ENCODE peak calls at places on chromosomes 16 and 17, in four cellular contexts. One of them, this sample, is unnamed.

GRCh38 chr17:7184091-7184488 is 4.9 kb upstream of the ASGR1 start:
- DNase-seq in NCI-H82: peak; percentile 61
- DNase-seq in T-cell: no peak
- DNase-seq in GM12891: no peak
- DNase-seq in this sample: peak; percentile 39

GRCh38 chr16:23323224-23324030 is 21.3 kb downstream of the SCNN1B start:
- DNase-seq in NCI-H82: no peak
- DNase-seq in T-cell: no peak
- DNase-seq in GM12891: no peak
- DNase-seq in this sample: no peak

GRCh38 chr16:7581175-7581574 is 248.5 kb downstream of the RBFOX1 start:
- DNase-seq in NCI-H82: no peak
- DNase-seq in T-cell: no peak
- DNase-seq in GM12891: no peak
- DNase-seq in this sample: no peak

GRCh38 chr16:28140788-28141618 is 70.8 kb downstream of the XPO6 start:
- DNase-seq in NCI-H82: no peak
- DNase-seq in T-cell: peak; percentile 78
- DNase-seq in GM12891: peak; percentile 22
- DNase-seq in this sample: no peak

GRCh38 chr16:21598676-21599157 is 660 bp upstream of the METTL9 start:
- DNase-seq in NCI-H82: no peak
- DNase-seq in T-cell: no peak
- DNase-seq in GM12891: no peak
- DNase-seq in this sample: no peak

GRCh38 chr16:11236441-11236840 is 19.6 kb downstream of the SOCS1 start:
- DNase-seq in NCI-H82: no peak
- DNase-seq in T-cell: no peak
- DNase-seq in GM12891: no peak
- DNase-seq in this sample: no peak

GRCh38 chr17:41967921-41968578 is 1.5 kb downstream of the CNP start:
- DNase-seq in NCI-H82: no peak
- DNase-seq in T-cell: no peak
- DNase-seq in GM12891: no peak
- DNase-seq in this sample: no peak

GRCh38 chr16:1169285-1170075 is 16.6 kb downstream of the CACNA1H start:
- DNase-seq in NCI-H82: no peak
- DNase-seq in T-cell: no peak
- DNase-seq in GM12891: no peak
- DNase-seq in this sample: no peak

GRCh38 chr17:80720624-80721577 is 176.3 kb downstream of the RPTOR start:
- DNase-seq in NCI-H82: no peak
- DNase-seq in T-cell: peak; percentile 34
- DNase-seq in GM12891: no peak
- DNase-seq in this sample: peak; percentile 57

GRCh38 chr16:54266363-54266955 is 20.1 kb downstream of the IRX3 start:
- DNase-seq in NCI-H82: no peak
- DNase-seq in T-cell: no peak
- DNase-seq in GM12891: no peak
- DNase-seq in this sample: no peak

GRCh38 chr17:41917957-41918391 is 777 bp downstream of the ACLY start:
- DNase-seq in NCI-H82: peak; percentile 93
- DNase-seq in T-cell: peak; percentile 47
- DNase-seq in GM12891: no peak
- DNase-seq in this sample: no peak

GRCh38 chr17:28928061-28928460 is 23.3 kb downstream of the PHF12 start:
- DNase-seq in NCI-H82: no peak
- DNase-seq in T-cell: no peak
- DNase-seq in GM12891: no peak
- DNase-seq in this sample: peak; percentile 84

GRCh38 chr16:69118468-69118867 is 13.0 kb downstream of the HAS3 start:
- DNase-seq in NCI-H82: no peak
- DNase-seq in T-cell: no peak
- DNase-seq in GM12891: no peak
- DNase-seq in this sample: no peak

GRCh38 chr16:57608462-57609113 is 19.8 kb upstream of the ADGRG1 start:
- DNase-seq in NCI-H82: no peak
- DNase-seq in T-cell: no peak
- DNase-seq in GM12891: no peak
- DNase-seq in this sample: no peak

GRCh38 chr16:68790130-68790761 is 53.1 kb upstream of the TANGO6 start:
- DNase-seq in NCI-H82: no peak
- DNase-seq in T-cell: no peak
- DNase-seq in GM12891: no peak
- DNase-seq in this sample: peak; percentile 81

GRCh38 chr17:41672153-41672552 is 16.5 kb upstream of the EIF1 start:
- DNase-seq in NCI-H82: no peak
- DNase-seq in T-cell: no peak
- DNase-seq in GM12891: no peak
- DNase-seq in this sample: no peak

GRCh38 chr17:47694018-47694817 is at the start of gene TBKBP1:
- DNase-seq in NCI-H82: peak; percentile 90
- DNase-seq in T-cell: peak; percentile 44
- DNase-seq in GM12891: no peak
- DNase-seq in this sample: no peak

GRCh38 chr16:54438469-54438868 is 151.9 kb upstream of the IRX3 start:
- DNase-seq in NCI-H82: no peak
- DNase-seq in T-cell: no peak
- DNase-seq in GM12891: no peak
- DNase-seq in this sample: no peak

GRCh38 chr17:418421-418751 is 65.8 kb upstream of the RPH3AL start:
- DNase-seq in NCI-H82: no peak
- DNase-seq in T-cell: peak; percentile 54
- DNase-seq in GM12891: no peak
- DNase-seq in this sample: no peak

GRCh38 chr16:68062910-68063393 is 22.2 kb upstream of the NFATC3 start:
- DNase-seq in NCI-H82: no peak
- DNase-seq in T-cell: peak; percentile 33
- DNase-seq in GM12891: no peak
- DNase-seq in this sample: no peak